ENCODE peak calls at places on chromosomes 12 and 14, in four cellular contexts. H, D, X and P are unnamed samples.

GRCh38 chr12:10304161-10304574 is 3.5 kb upstream of the KLRD1 start:
- DNase-seq in X (peak), H (no peak), D (peak), P (peak)

GRCh38 chr12:92363295-92364146 is 217.9 kb upstream of the BTG1 start:
- DNase-seq in X (no peak), H (peak), D (no peak), P (no peak)

GRCh38 chr14:34665785-34666425 is 36.0 kb upstream of the SNX6 start:
- DNase-seq in D (peak), X (peak), H (no peak), P (peak)

GRCh38 chr12:32155041-32155440 is 48.4 kb downstream of the BICD1 start:
- DNase-seq in H (no peak), X (no peak), D (no peak), P (no peak)

GRCh38 chr14:67982711-67983608 is 163.4 kb downstream of the RAD51B start:
- DNase-seq in H (no peak), X (peak), D (no peak), P (no peak)

GRCh38 chr14:91140672-91141071 is 26.8 kb downstream of the DGLUCY start:
- DNase-seq in D (no peak), X (peak), H (no peak), P (peak)

GRCh38 chr14:23402296-23403138 is 5.6 kb downstream of the MYH6 start:
- DNase-seq in H (no peak), X (no peak), D (no peak), P (no peak)

GRCh38 chr14:61031026-61031425 is 50.0 kb downstream of the SLC38A6 start:
- DNase-seq in X (no peak), D (no peak), H (no peak), P (no peak)

GRCh38 chr12:3365416-3366385 is 125.3 kb upstream of the PRMT8 start:
- DNase-seq in D (no peak), X (peak), H (no peak), P (no peak)

GRCh38 chr12:12582895-12583303 is 20.2 kb upstream of the DUSP16 start:
- DNase-seq in D (no peak), H (no peak), X (peak), P (peak)

GRCh38 chr12:31815096-31815495 is 86.3 kb upstream of the AMN1 start:
- DNase-seq in H (no peak), D (no peak), X (no peak), P (no peak)

GRCh38 chr12:106888348-106888970 is 67.2 kb upstream of the TMEM263 start:
- DNase-seq in H (no peak), D (no peak), X (no peak), P (no peak)

GRCh38 chr12:47397664-47398281 is 308.1 kb downstream of the RPAP3 start:
- DNase-seq in X (peak), D (no peak), H (no peak), P (peak)

GRCh38 chr14:56294125-56294524 is 175.9 kb downstream of the PELI2 start:
- DNase-seq in D (no peak), X (peak), H (no peak), P (no peak)

GRCh38 chr12:94080684-94081009 is 67.7 kb upstream of the PLXNC1 start:
- DNase-seq in X (no peak), H (no peak), D (no peak), P (no peak)

GRCh38 chr12:77319141-77319540 is 253.8 kb upstream of the E2F7 start:
- DNase-seq in X (no peak), H (no peak), D (no peak), P (no peak)

GRCh38 chr14:21557084-21557901 is 22.6 kb downstream of the OR10G3 start:
- DNase-seq in H (peak), X (peak), D (peak), P (peak)

GRCh38 chr12:50032516-50033316 is 7.4 kb upstream of the RACGAP1 start:
- DNase-seq in D (no peak), H (no peak), X (no peak), P (no peak)

GRCh38 chr14:32397871-32398640 is 69.0 kb downstream of the AKAP6 start:
- DNase-seq in D (no peak), H (no peak), X (peak), P (peak)

GRCh38 chr14:29222671-29223268 is 456.2 kb downstream of the FOXG1 start:
- DNase-seq in H (no peak), D (peak), X (peak), P (no peak)

GRCh38 chr14:104442107-104442551 is 137.4 kb upstream of the C14orf180 start:
- DNase-seq in D (no peak), H (no peak), X (no peak), P (no peak)

GRCh38 chr12:93742086-93742934 is 65.1 kb downstream of the CRADD start:
- DNase-seq in X (peak), H (peak), D (peak), P (peak)

GRCh38 chr14:23877538-23878180 is 75.9 kb upstream of the DHRS4 start:
- DNase-seq in X (no peak), D (no peak), H (no peak), P (no peak)

GRCh38 chr14:92553456-92553855 is 39.9 kb downstream of the RIN3 start:
- DNase-seq in X (no peak), H (no peak), D (no peak), P (no peak)

GRCh38 chr12:26156201-26156871 is 31.5 kb upstream of the BHLHE41 start:
- DNase-seq in H (no peak), X (no peak), D (no peak), P (no peak)

GRCh38 chr14:94625353-94625635 is 13.1 kb downstream of the SERPINA3 start:
- DNase-seq in H (no peak), X (no peak), D (no peak), P (no peak)

GRCh38 chr12:104372048-104372720 is 68.6 kb downstream of the EID3 start:
- DNase-seq in D (no peak), X (peak), H (peak), P (no peak)

GRCh38 chr12:15214851-15215601 is 6.2 kb downstream of the RERG start:
- DNase-seq in D (no peak), H (no peak), X (no peak), P (no peak)

GRCh38 chr12:24820872-24821271 is 128.0 kb downstream of the BCAT1 start:
- DNase-seq in X (no peak), H (no peak), D (no peak), P (no peak)

GRCh38 chr12:55700255-55701018 is 7.3 kb downstream of the ITGA7 start:
- DNase-seq in D (no peak), X (peak), H (no peak), P (peak)

GRCh38 chr14:93949511-93950075 is 22.4 kb downstream of the FAM181A start:
- DNase-seq in D (no peak), H (no peak), X (no peak), P (no peak)

GRCh38 chr12:91819132-91819447 is 326.6 kb downstream of the BTG1 start:
- DNase-seq in X (no peak), D (no peak), H (no peak), P (no peak)

GRCh38 chr14:50944647-50945413 is 547 bp upstream of the PYGL start:
- DNase-seq in H (no peak), X (peak), D (no peak), P (peak)

GRCh38 chr14:77065851-77066554 is 32.1 kb upstream of the CIPC start:
- DNase-seq in D (no peak), X (no peak), H (no peak), P (no peak)

GRCh38 chr14:72515779-72516770 is 377.8 kb downstream of the DPF3 start:
- DNase-seq in D (no peak), H (no peak), X (peak), P (no peak)

GRCh38 chr12:120979862-120980696 is 1.7 kb downstream of the HNF1A start:
- DNase-seq in H (no peak), D (no peak), X (no peak), P (no peak)

GRCh38 chr12:56256326-56256960 is 1.7 kb downstream of the ANKRD52 start:
- DNase-seq in X (peak), H (no peak), D (no peak), P (no peak)

GRCh38 chr12:57241556-57242310 is 9.3 kb downstream of the STAC3 start:
- DNase-seq in H (no peak), X (no peak), D (no peak), P (no peak)

GRCh38 chr14:68881396-68881795 is 88.5 kb upstream of the ZFP36L1 start:
- DNase-seq in H (no peak), D (no peak), X (no peak), P (no peak)

GRCh38 chr14:92105845-92106094 is 612 bp downstream of the ATXN3 start:
- DNase-seq in D (no peak), H (no peak), X (peak), P (peak)

GRCh38 chr14:71362920-71363584 is 455.8 kb downstream of the PCNX1 start:
- DNase-seq in D (no peak), H (no peak), X (no peak), P (no peak)
- H3K27ac ChIP-seq in D (no peak), H (no peak), X (no peak), P (no peak)

GRCh38 chr12:111438501-111438900 is 32.8 kb downstream of the SH2B3 start:
- DNase-seq in D (no peak), H (peak), X (peak), P (peak)
- H3K27ac ChIP-seq in D (peak), H (peak), X (no peak), P (no peak)

GRCh38 chr12:108832730-108833354 is 24.5 kb downstream of the SSH1 start:
- DNase-seq in X (peak), H (no peak), D (peak), P (peak)

GRCh38 chr12:108835860-108836634 is 21.3 kb downstream of the SSH1 start:
- DNase-seq in X (no peak), D (no peak), H (no peak), P (no peak)

GRCh38 chr12:108833355-108833733 is 24.0 kb downstream of the SSH1 start:
- DNase-seq in X (peak), H (no peak), D (no peak), P (peak)

GRCh38 chr12:108832208-108832607 is 25.2 kb downstream of the SSH1 start:
- DNase-seq in X (no peak), D (no peak), H (no peak), P (no peak)

GRCh38 chr12:108833757-108834472 is 23.5 kb downstream of the SSH1 start:
- DNase-seq in H (no peak), D (no peak), X (no peak), P (no peak)
- H3K27ac ChIP-seq in H (no peak), D (peak), X (peak), P (no peak)

GRCh38 chr14:73728106-73729014 is 14.2 kb upstream of the PNMA1 start:
- DNase-seq in X (peak), H (peak), D (no peak), P (no peak)
- H3K27ac ChIP-seq in X (no peak), H (peak), D (no peak), P (no peak)